ENCODE peak calls at places on chromosomes 1 and 21, in eight cellular contexts. One of them, this sample, is unnamed.

GRCh38 chr1:224205438-224205840 is 22.4 kb downstream of the DEGS1 start:
- DNase-seq in neural progenitor cell: no peak
- DNase-seq in SK-N-SH: peak; percentile 40
- DNase-seq in HCT116: no peak
- DNase-seq in PC-3: peak; percentile 86
- DNase-seq in hepatocyte: peak; percentile 72
- DNase-seq in GM23338: no peak
- DNase-seq in MM.1S: no peak
- DNase-seq in this sample: no peak

GRCh38 chr1:15260418-15261154 is 13.6 kb downstream of the FHAD1 start:
- DNase-seq in neural progenitor cell: no peak
- DNase-seq in SK-N-SH: no peak
- DNase-seq in HCT116: peak; percentile 89
- DNase-seq in PC-3: peak; percentile 44
- DNase-seq in hepatocyte: no peak
- DNase-seq in GM23338: no peak
- DNase-seq in MM.1S: no peak
- DNase-seq in this sample: no peak

GRCh38 chr1:21564521-21565095 is 55.4 kb downstream of the ALPL start:
- DNase-seq in neural progenitor cell: no peak
- DNase-seq in SK-N-SH: no peak
- DNase-seq in HCT116: no peak
- DNase-seq in PC-3: peak; percentile 4
- DNase-seq in hepatocyte: no peak
- DNase-seq in GM23338: no peak
- DNase-seq in MM.1S: no peak
- DNase-seq in this sample: no peak

GRCh38 chr21:30194701-30195299 is 21.1 kb downstream of the CLDN8 start:
- DNase-seq in neural progenitor cell: peak; percentile 74
- DNase-seq in SK-N-SH: peak; percentile 18
- DNase-seq in HCT116: no peak
- DNase-seq in PC-3: peak; percentile 76
- DNase-seq in hepatocyte: peak; percentile 67
- DNase-seq in GM23338: peak; percentile 81
- DNase-seq in MM.1S: peak; percentile 54
- DNase-seq in this sample: peak; percentile 38

GRCh38 chr1:15406911-15407559 is 2.7 kb upstream of the EFHD2 start:
- DNase-seq in neural progenitor cell: no peak
- DNase-seq in SK-N-SH: no peak
- DNase-seq in HCT116: no peak
- DNase-seq in PC-3: peak; percentile 75
- DNase-seq in hepatocyte: no peak
- DNase-seq in GM23338: no peak
- DNase-seq in MM.1S: no peak
- DNase-seq in this sample: no peak

GRCh38 chr1:181364801-181365200 is 118.5 kb upstream of the CACNA1E start:
- DNase-seq in neural progenitor cell: no peak
- DNase-seq in SK-N-SH: no peak
- DNase-seq in HCT116: no peak
- DNase-seq in PC-3: no peak
- DNase-seq in hepatocyte: no peak
- DNase-seq in GM23338: no peak
- DNase-seq in MM.1S: no peak
- DNase-seq in this sample: no peak

GRCh38 chr1:115133440-115133839 is 44.1 kb upstream of the TSPAN2 start:
- DNase-seq in neural progenitor cell: no peak
- DNase-seq in SK-N-SH: no peak
- DNase-seq in HCT116: no peak
- DNase-seq in PC-3: peak; percentile 52
- DNase-seq in hepatocyte: peak; percentile 24
- DNase-seq in GM23338: no peak
- DNase-seq in MM.1S: no peak
- DNase-seq in this sample: no peak

GRCh38 chr1:246760426-246761347 is 36.5 kb downstream of the SCCPDH start:
- DNase-seq in neural progenitor cell: no peak
- DNase-seq in SK-N-SH: no peak
- DNase-seq in HCT116: no peak
- DNase-seq in PC-3: no peak
- DNase-seq in hepatocyte: no peak
- DNase-seq in GM23338: no peak
- DNase-seq in MM.1S: no peak
- DNase-seq in this sample: no peak

GRCh38 chr1:179142889-179143299 is 61.0 kb downstream of the TOR3A start:
- DNase-seq in neural progenitor cell: no peak
- DNase-seq in SK-N-SH: no peak
- DNase-seq in HCT116: peak; percentile 92
- DNase-seq in PC-3: peak; percentile 92
- DNase-seq in hepatocyte: peak; percentile 69
- DNase-seq in GM23338: no peak
- DNase-seq in MM.1S: no peak
- DNase-seq in this sample: no peak

GRCh38 chr1:36707221-36707620 is 224.5 kb upstream of the CSF3R start:
- DNase-seq in neural progenitor cell: no peak
- DNase-seq in SK-N-SH: no peak
- DNase-seq in HCT116: no peak
- DNase-seq in PC-3: no peak
- DNase-seq in hepatocyte: no peak
- DNase-seq in GM23338: no peak
- DNase-seq in MM.1S: no peak
- DNase-seq in this sample: no peak

GRCh38 chr1:32138965-32139364 is 31.1 kb downstream of the KPNA6 start:
- DNase-seq in neural progenitor cell: no peak
- DNase-seq in SK-N-SH: no peak
- DNase-seq in HCT116: no peak
- DNase-seq in PC-3: peak; percentile 91
- DNase-seq in hepatocyte: peak; percentile 9
- DNase-seq in GM23338: no peak
- DNase-seq in MM.1S: no peak
- DNase-seq in this sample: no peak

GRCh38 chr1:97277891-97278662 is 556.5 kb downstream of the PTBP2 start:
- DNase-seq in neural progenitor cell: no peak
- DNase-seq in SK-N-SH: no peak
- DNase-seq in HCT116: peak; percentile 84
- DNase-seq in PC-3: peak; percentile 87
- DNase-seq in hepatocyte: no peak
- DNase-seq in GM23338: no peak
- DNase-seq in MM.1S: no peak
- DNase-seq in this sample: no peak

GRCh38 chr1:222288056-222288455 is 259.8 kb downstream of the HHIPL2 start:
- DNase-seq in neural progenitor cell: no peak
- DNase-seq in SK-N-SH: no peak
- DNase-seq in HCT116: peak; percentile 21
- DNase-seq in PC-3: peak; percentile 94
- DNase-seq in hepatocyte: peak; percentile 43
- DNase-seq in GM23338: no peak
- DNase-seq in MM.1S: no peak
- DNase-seq in this sample: no peak

GRCh38 chr1:16020325-16020724 is 1.5 kb upstream of the CLCNKA start:
- DNase-seq in neural progenitor cell: no peak
- DNase-seq in SK-N-SH: no peak
- DNase-seq in HCT116: no peak
- DNase-seq in PC-3: no peak
- DNase-seq in hepatocyte: no peak
- DNase-seq in GM23338: no peak
- DNase-seq in MM.1S: no peak
- DNase-seq in this sample: no peak

GRCh38 chr21:35024071-35024420 is 25.1 kb downstream of the RUNX1 start:
- DNase-seq in neural progenitor cell: no peak
- DNase-seq in SK-N-SH: no peak
- DNase-seq in HCT116: no peak
- DNase-seq in PC-3: no peak
- DNase-seq in hepatocyte: no peak
- DNase-seq in GM23338: no peak
- DNase-seq in MM.1S: no peak
- DNase-seq in this sample: no peak
- H3K4me1 ChIP-seq in neural progenitor cell: no peaks in the 10 kb centered on the region
- H3K4me1 ChIP-seq in SK-N-SH: no peaks in the 10 kb centered on the region
- H3K4me1 ChIP-seq in HCT116: peaks cover 8% of the 10 kb centered on the region
- H3K4me1 ChIP-seq in PC-3: peaks cover 27% of the 10 kb centered on the region
- H3K4me1 ChIP-seq in hepatocyte: peaks cover 28% of the 10 kb centered on the region
- H3K4me1 ChIP-seq in GM23338: peaks cover 25% of the 10 kb centered on the region
- H3K4me1 ChIP-seq in MM.1S: peaks cover 38% of the 10 kb centered on the region
- H3K4me1 ChIP-seq in this sample: peaks cover 80% of the 10 kb centered on the region

GRCh38 chr1:158177705-158178450 is 2.8 kb upstream of the CD1D start:
- DNase-seq in neural progenitor cell: peak; percentile 91
- DNase-seq in SK-N-SH: peak; percentile 54
- DNase-seq in HCT116: no peak
- DNase-seq in PC-3: peak; percentile 70
- DNase-seq in hepatocyte: peak; percentile 89
- DNase-seq in GM23338: peak; percentile 97
- DNase-seq in MM.1S: peak; percentile 59
- DNase-seq in this sample: peak; percentile 85

GRCh38 chr1:158180741-158181576 is at the start of gene CD1D:
- DNase-seq in neural progenitor cell: peak; percentile 77
- DNase-seq in SK-N-SH: no peak
- DNase-seq in HCT116: no peak
- DNase-seq in PC-3: no peak
- DNase-seq in hepatocyte: peak; percentile 51
- DNase-seq in GM23338: peak; percentile 74
- DNase-seq in MM.1S: no peak
- DNase-seq in this sample: peak; percentile 66

GRCh38 chr1:158176399-158176798 is 4.3 kb upstream of the CD1D start:
- DNase-seq in neural progenitor cell: no peak
- DNase-seq in SK-N-SH: no peak
- DNase-seq in HCT116: no peak
- DNase-seq in PC-3: no peak
- DNase-seq in hepatocyte: no peak
- DNase-seq in GM23338: no peak
- DNase-seq in MM.1S: no peak
- DNase-seq in this sample: peak; percentile 90

GRCh38 chr1:158181577-158181922 is 855 bp downstream of the CD1D start:
- DNase-seq in neural progenitor cell: no peak
- DNase-seq in SK-N-SH: no peak
- DNase-seq in HCT116: no peak
- DNase-seq in PC-3: no peak
- DNase-seq in hepatocyte: no peak
- DNase-seq in GM23338: no peak
- DNase-seq in MM.1S: no peak
- DNase-seq in this sample: no peak

GRCh38 chr1:158179301-158180041 is 1.2 kb upstream of the CD1D start:
- DNase-seq in neural progenitor cell: no peak
- DNase-seq in SK-N-SH: no peak
- DNase-seq in HCT116: no peak
- DNase-seq in PC-3: no peak
- DNase-seq in hepatocyte: no peak
- DNase-seq in GM23338: no peak
- DNase-seq in MM.1S: peak; percentile 70
- DNase-seq in this sample: peak; percentile 88
- TF ChIP-seq EZH2phosphoT487 in neural progenitor cell: no peak
- TF ChIP-seq EZH2phosphoT487 in SK-N-SH: no peak
- TF ChIP-seq EZH2phosphoT487 in HCT116: no peak
- TF ChIP-seq EZH2phosphoT487 in PC-3: no peak
- TF ChIP-seq EZH2phosphoT487 in hepatocyte: no peak
- TF ChIP-seq EZH2phosphoT487 in GM23338: no peak
- TF ChIP-seq EZH2phosphoT487 in MM.1S: no peak
- TF ChIP-seq EZH2phosphoT487 in this sample: no peak

GRCh38 chr1:196148367-196148970 is 459.8 kb downstream of the KCNT2 start:
- DNase-seq in neural progenitor cell: peak; percentile 10
- DNase-seq in SK-N-SH: peak; percentile 12
- DNase-seq in HCT116: peak; percentile 22
- DNase-seq in PC-3: peak; percentile 70
- DNase-seq in hepatocyte: peak; percentile 22
- DNase-seq in GM23338: peak; percentile 56
- DNase-seq in MM.1S: peak; percentile 46
- DNase-seq in this sample: peak; percentile 29

GRCh38 chr1:196147530-196147929 is 460.7 kb downstream of the KCNT2 start:
- DNase-seq in neural progenitor cell: no peak
- DNase-seq in SK-N-SH: no peak
- DNase-seq in HCT116: no peak
- DNase-seq in PC-3: no peak
- DNase-seq in hepatocyte: no peak
- DNase-seq in GM23338: no peak
- DNase-seq in MM.1S: no peak
- DNase-seq in this sample: no peak

GRCh38 chr1:196142111-196142510 is 466.1 kb downstream of the KCNT2 start:
- DNase-seq in neural progenitor cell: peak; percentile 69
- DNase-seq in SK-N-SH: no peak
- DNase-seq in HCT116: no peak
- DNase-seq in PC-3: no peak
- DNase-seq in hepatocyte: no peak
- DNase-seq in GM23338: no peak
- DNase-seq in MM.1S: no peak
- DNase-seq in this sample: no peak

GRCh38 chr1:196144588-196144987 is 463.7 kb downstream of the KCNT2 start:
- DNase-seq in neural progenitor cell: no peak
- DNase-seq in SK-N-SH: no peak
- DNase-seq in HCT116: no peak
- DNase-seq in PC-3: peak; percentile 5
- DNase-seq in hepatocyte: no peak
- DNase-seq in GM23338: no peak
- DNase-seq in MM.1S: no peak
- DNase-seq in this sample: no peak

DNA sequence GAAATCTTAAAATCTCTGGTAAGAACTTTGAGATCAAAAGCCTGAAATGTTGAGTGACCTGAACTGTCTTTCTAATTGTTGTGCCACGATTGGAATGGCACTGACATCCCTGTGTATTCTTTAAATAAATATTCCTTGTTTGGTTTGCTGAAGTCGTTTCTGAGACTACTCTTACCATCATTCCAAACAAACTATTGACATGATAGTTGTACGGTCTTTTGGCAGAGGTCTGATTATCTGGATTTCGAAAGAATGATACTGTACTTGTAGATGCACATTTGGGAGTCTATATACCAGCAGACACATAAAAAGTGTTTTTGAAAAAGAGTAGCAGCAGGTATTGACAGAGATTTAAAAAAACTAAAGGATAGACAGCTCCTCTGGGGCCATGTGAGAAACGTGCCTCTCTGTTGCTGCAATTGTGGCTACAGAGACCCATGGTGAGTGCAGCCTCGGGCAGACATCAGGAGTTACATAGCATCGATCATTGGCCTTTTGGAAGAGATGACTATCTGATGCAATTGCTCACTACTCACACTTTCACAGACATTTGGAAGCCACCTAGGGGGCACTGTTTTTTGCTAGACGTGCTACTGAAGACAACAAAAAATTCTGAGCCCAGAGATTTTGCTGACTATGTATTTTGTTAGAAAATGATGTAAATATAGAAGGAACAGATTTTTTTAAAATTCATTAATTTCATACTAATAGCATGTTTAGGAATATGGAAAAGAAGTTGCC is 464.5 kb downstream of the KCNT2 start:
- DNase-seq in neural progenitor cell: peak; percentile 25
- DNase-seq in SK-N-SH: no peak
- DNase-seq in HCT116: peak; percentile 24
- DNase-seq in PC-3: peak; percentile 19
- DNase-seq in hepatocyte: no peak
- DNase-seq in GM23338: peak; percentile 70
- DNase-seq in MM.1S: no peak
- DNase-seq in this sample: peak; percentile 2
- TF ChIP-seq CTCF in neural progenitor cell: peak; percentile 36
- TF ChIP-seq CTCF in SK-N-SH: no peak
- TF ChIP-seq CTCF in HCT116: peak; percentile 40
- TF ChIP-seq CTCF in PC-3: peak; percentile 45
- TF ChIP-seq CTCF in hepatocyte: peak; percentile 10
- TF ChIP-seq CTCF in GM23338: peak; percentile 66
- TF ChIP-seq CTCF in MM.1S: no peak
- TF ChIP-seq CTCF in this sample: peak; percentile 59

DNA sequence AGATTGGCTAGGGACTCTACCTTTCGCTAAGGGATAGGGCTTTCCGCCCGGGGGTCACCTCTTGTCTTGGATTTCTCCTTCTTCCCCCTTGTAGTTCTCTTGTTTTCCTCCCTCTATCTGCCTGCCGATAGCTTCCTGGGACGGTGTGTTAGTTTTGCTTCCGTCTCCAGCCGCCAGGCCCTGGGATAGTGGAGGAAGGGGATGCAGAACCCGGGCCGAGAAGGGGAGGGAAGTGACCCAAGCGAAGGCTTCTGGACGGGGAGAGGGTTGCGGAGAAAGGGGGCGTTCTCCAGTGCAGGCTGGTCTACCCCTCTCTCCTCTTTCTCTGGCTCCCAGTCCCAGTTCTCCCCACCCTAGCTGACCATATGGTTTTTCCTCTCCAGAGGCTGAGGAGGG is 871 bp downstream of the TUFT1 start:
- DNase-seq in neural progenitor cell: peak; percentile 63
- DNase-seq in SK-N-SH: peak; percentile 63
- DNase-seq in HCT116: no peak
- DNase-seq in PC-3: peak; percentile 37
- DNase-seq in hepatocyte: peak; percentile 34
- DNase-seq in GM23338: peak; percentile 82
- DNase-seq in MM.1S: peak; percentile 13
- DNase-seq in this sample: no peak
- H3K4me1 ChIP-seq in neural progenitor cell: peaks cover 6% of the 10 kb centered on the region
- H3K4me1 ChIP-seq in SK-N-SH: peaks cover 39% of the 10 kb centered on the region
- H3K4me1 ChIP-seq in HCT116: peaks cover 46% of the 10 kb centered on the region
- H3K4me1 ChIP-seq in PC-3: peaks cover 63% of the 10 kb centered on the region
- H3K4me1 ChIP-seq in hepatocyte: peaks cover 17% of the 10 kb centered on the region
- H3K4me1 ChIP-seq in GM23338: peaks cover 8% of the 10 kb centered on the region
- H3K4me1 ChIP-seq in MM.1S: peaks cover 14% of the 10 kb centered on the region
- H3K4me1 ChIP-seq in this sample: no peaks in the 10 kb centered on the region